ENCODE peak calls at places on chromosomes 6 and 20, in four cellular contexts. C is A549, Z is HepG2, H is K562. D is an unnamed sample.

GRCh38 chr6:117547688-117548621 is 54.4 kb downstream of the GOPC start:
- DNase-seq in C (no peak), Z (no peak), H (no peak), D (peak; percentile 79)

GRCh38 chr6:52407467-52407866 is 12.7 kb upstream of the EFHC1 start:
- DNase-seq in C (peak; percentile 68), Z (peak; percentile 68), H (peak; percentile 52), D (no peak)

GRCh38 chr20:49405062-49405683 is 77.3 kb downstream of the KCNB1 start:
- DNase-seq in C (no peak), Z (no peak), H (no peak), D (no peak)

GRCh38 chr6:160428069-160428430 is 79.9 kb downstream of the SLC22A3 start:
- DNase-seq in C (no peak), Z (no peak), H (no peak), D (no peak)

GRCh38 chr20:47150403-47151152 is 205.9 kb downstream of the ZMYND8 start:
- DNase-seq in C (peak; percentile 79), Z (peak; percentile 86), H (peak; percentile 78), D (peak; percentile 90)

GRCh38 chr6:135740580-135740979 is 110.9 kb upstream of the PDE7B start:
- DNase-seq in C (no peak), Z (no peak), H (no peak), D (no peak)

GRCh38 chr6:1197309-1197708 is 114.6 kb upstream of the FOXQ1 start:
- DNase-seq in C (no peak), Z (no peak), H (no peak), D (no peak)

GRCh38 chr6:97702226-97702625 is 419.2 kb upstream of the MMS22L start:
- DNase-seq in C (no peak), Z (no peak), H (no peak), D (no peak)

GRCh38 chr6:22112490-22112889 is 184.3 kb downstream of the PRL start:
- DNase-seq in C (peak; percentile 71), Z (no peak), H (no peak), D (no peak)

GRCh38 chr6:3887150-3887700 is 38.1 kb downstream of the FAM50B start:
- DNase-seq in C (peak; percentile 23), Z (peak; percentile 57), H (no peak), D (no peak)

GRCh38 chr20:46062621-46063020 is 27.1 kb downstream of the NCOA5 start:
- DNase-seq in C (no peak), Z (no peak), H (no peak), D (no peak)

GRCh38 chr20:50335105-50335504 is 144.5 kb downstream of the CEBPB start:
- DNase-seq in C (peak; percentile 77), Z (peak; percentile 91), H (peak; percentile 78), D (peak; percentile 51)

GRCh38 chr20:43584448-43585138 is 6.1 kb upstream of the IFT52 start:
- DNase-seq in C (no peak), Z (peak; percentile 74), H (no peak), D (no peak)
- TF ChIP-seq NR3C1 in C (no peak), Z (no peak), H (no peak), D (no peak)

DNA sequence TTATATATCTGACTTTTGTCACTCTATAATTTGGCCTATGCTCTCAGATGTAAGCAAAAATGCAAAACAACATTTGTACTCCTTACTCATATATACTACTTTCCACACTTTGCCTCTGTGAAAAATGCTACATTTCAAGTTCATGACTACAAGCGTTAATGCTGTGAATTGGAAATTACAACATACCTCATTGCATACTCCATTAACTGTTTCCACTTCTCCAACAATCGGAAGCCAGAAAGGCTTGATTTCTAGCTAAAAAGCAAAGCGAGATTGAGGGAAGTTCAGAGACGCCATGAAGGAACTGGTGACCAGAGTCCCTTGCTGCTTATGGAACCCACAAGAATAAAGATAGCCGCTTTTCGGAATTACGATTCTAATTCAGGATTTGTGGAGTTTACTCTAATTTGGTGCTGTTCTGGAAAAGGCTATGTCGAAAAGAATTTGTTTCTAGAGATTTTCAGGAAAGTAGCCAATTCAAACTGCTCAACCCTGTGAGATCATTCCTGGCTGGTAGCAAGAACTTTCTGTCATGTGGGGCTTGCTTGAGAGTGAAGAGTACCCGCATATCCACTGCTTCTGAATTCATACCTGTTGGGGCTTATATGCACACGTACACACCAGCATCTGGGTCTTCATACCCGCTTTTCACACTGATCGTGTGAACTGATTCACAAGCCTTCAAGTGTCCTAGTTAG is 98.0 kb upstream of the CITED2 start:
- DNase-seq in C (no peak), Z (no peak), H (no peak), D (no peak)
- TF ChIP-seq NR3C1 in C (no peak), Z (no peak), H (no peak), D (no peak)

GRCh38 chr6:16769131-16769985 is 8.1 kb upstream of the ATXN1 start:
- DNase-seq in C (peak; percentile 91), Z (peak; percentile 39), H (peak; percentile 56), D (no peak)

GRCh38 chr6:16767765-16768514 is 6.7 kb upstream of the ATXN1 start:
- DNase-seq in C (no peak), Z (no peak), H (no peak), D (no peak)

GRCh38 chr6:16773376-16773775 is 12.1 kb upstream of the ATXN1 start:
- DNase-seq in C (no peak), Z (no peak), H (no peak), D (no peak)

GRCh38 chr6:16769986-16770376 is 8.7 kb upstream of the ATXN1 start:
- DNase-seq in C (peak; percentile 28), Z (no peak), H (no peak), D (no peak)

GRCh38 chr6:16770701-16771569 is 9.7 kb upstream of the ATXN1 start:
- DNase-seq in C (peak; percentile 83), Z (peak; percentile 69), H (peak; percentile 87), D (peak; percentile 81)
- TF ChIP-seq NR3C1 in C (no peak), Z (no peak), H (no peak), D (no peak)

GRCh38 chr6:115798229-115798628 is 262.5 kb downstream of the FRK start:
- DNase-seq in C (no peak), Z (no peak), H (no peak), D (no peak)
- TF ChIP-seq NR3C1 in C (no peak), Z (no peak), H (no peak), D (no peak)

GRCh38 chr20:53867741-53868351 is 202.5 kb downstream of the BCAS1 start:
- DNase-seq in C (no peak), Z (no peak), H (no peak), D (no peak)

GRCh38 chr20:53866787-53867740 is 203.3 kb downstream of the BCAS1 start:
- DNase-seq in C (no peak), Z (peak; percentile 82), H (no peak), D (no peak)

GRCh38 chr20:53870426-53871199 is 199.8 kb downstream of the BCAS1 start:
- DNase-seq in C (no peak), Z (no peak), H (no peak), D (no peak)

GRCh38 chr20:53869466-53870258 is 200.7 kb downstream of the BCAS1 start:
- DNase-seq in C (peak; percentile 93), Z (peak; percentile 96), H (peak; percentile 74), D (peak; percentile 68)

DNA sequence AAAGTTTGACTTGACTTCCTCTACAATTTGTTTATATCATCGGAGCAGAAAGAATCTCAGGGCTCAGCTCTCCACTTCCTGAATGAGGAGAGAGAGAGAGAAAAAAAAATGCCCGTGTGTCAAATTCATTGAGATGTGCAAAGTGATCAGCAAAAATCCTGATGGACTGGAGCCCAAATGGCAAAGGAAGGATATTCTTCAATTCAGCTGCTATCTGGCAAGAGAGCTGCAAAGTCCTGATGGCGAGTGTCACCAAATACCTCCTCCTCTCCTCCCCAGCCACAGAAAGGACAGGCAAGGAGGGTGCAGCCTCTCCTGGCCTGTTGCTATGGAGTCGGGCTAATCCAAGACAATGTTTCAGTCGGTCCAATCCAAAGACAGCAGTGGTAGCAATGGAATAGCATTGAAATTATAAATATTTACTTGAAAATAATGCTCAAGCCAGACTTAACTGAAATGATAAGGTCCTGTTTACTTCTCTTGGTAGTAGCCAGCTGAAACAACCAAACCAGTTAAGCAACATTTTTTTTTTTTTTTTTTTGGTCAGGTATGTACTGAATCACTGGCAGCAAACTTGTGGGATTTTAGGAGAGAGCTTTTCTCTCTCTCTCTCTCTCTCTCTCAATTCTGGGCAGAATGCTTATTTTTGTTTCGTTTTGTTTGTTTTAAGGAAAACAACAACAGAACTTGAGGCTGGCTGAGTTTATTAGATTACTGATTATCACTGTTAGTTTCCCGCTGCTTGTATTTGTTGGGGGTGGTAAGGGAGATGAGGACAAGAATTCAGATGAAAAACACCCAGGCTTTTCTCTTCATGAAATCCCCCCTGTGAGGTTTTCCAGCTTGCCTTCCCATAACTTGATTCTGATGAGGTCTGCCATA is 204.2 kb downstream of the BCAS1 start:
- DNase-seq in C (peak; percentile 81), Z (peak; percentile 59), H (no peak), D (peak; percentile 26)
- TF ChIP-seq NR3C1 in C (no peak), Z (no peak), H (no peak), D (no peak)

DNA sequence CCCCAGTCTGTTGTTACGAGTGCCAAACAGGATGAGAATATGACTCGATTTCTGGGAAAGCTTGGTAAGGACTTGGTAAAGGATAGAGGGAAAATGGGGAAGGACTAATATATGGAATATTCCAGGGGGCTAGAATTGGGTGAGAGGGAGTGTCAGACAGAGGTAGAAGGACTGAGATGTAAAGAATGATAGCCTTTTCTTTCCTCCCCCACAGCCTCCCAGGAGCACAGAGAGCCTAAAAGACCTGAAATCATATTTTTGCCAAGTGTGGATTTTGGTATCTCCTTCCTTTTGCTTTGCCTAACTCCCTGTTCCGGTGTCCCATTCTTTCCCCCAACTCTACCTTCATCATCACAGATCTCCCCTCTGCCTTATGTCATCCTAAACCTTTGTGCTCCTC is 3.1 kb downstream of the MSH5 start:
- DNase-seq in C (no peak), Z (no peak), H (no peak), D (no peak)
- TF ChIP-seq NR3C1 in C (no peak), Z (no peak), H (no peak), D (no peak)

GRCh38 chr6:10338151-10338550 is 76.7 kb downstream of the TFAP2A start:
- DNase-seq in C (no peak), Z (no peak), H (no peak), D (no peak)
- TF ChIP-seq NR3C1 in C (no peak), Z (no peak), H (no peak), D (no peak)

GRCh38 chr20:10022615-10023014 is 12.2 kb upstream of the ANKEF1 start:
- DNase-seq in C (no peak), Z (no peak), H (no peak), D (no peak)
- TF ChIP-seq NR3C1 in C (no peak), Z (no peak), H (no peak), D (no peak)

GRCh38 chr6:159062564-159062945 is 17.8 kb upstream of the TAGAP start:
- DNase-seq in C (no peak), Z (no peak), H (no peak), D (no peak)
- TF ChIP-seq NR3C1 in C (no peak), Z (no peak), H (no peak), D (no peak)

GRCh38 chr6:79302341-79302740 is 67.9 kb upstream of the HMGN3 start:
- DNase-seq in C (no peak), Z (no peak), H (no peak), D (no peak)
- TF ChIP-seq NR3C1 in C (no peak), Z (no peak), H (no peak), D (no peak)

D was measured in WTC11.